ENCODE peak calls at places on chromosomes 1 and 21, in five cellular contexts. P, A, Y, Z and K are unnamed samples.
A peak's percentile ranks its signal among the peaks of the same experiment; 100 is the strongest.

GRCh38 chr1:159983681-159984080 is 29.6 kb upstream of the SLAMF9 start:
- DNase-seq in Y (no peak), Z (no peak), A (no peak), P (no peak), K (no peak)

GRCh38 chr1:19013826-19014548 is 57.5 kb upstream of the IFFO2 start:
- DNase-seq in Y (no peak), P (no peak), A (no peak), Z (no peak), K (no peak)

GRCh38 chr1:35120458-35121133 is 41.4 kb downstream of the ZMYM1 start:
- DNase-seq in Y (no peak), P (peak; percentile 15), A (peak; percentile 2), Z (no peak), K (no peak)

GRCh38 chr1:201941420-201942128 is 4.8 kb downstream of the LMOD1 start:
- DNase-seq in A (no peak), Y (no peak), Z (no peak), P (no peak), K (no peak)

GRCh38 chr21:38869946-38870345 is 64.2 kb downstream of the ETS2 start:
- DNase-seq in P (no peak), Z (no peak), Y (no peak), A (peak; percentile 71), K (no peak)

GRCh38 chr21:44006017-44006624 is 6.0 kb upstream of the TRAPPC10 start:
- DNase-seq in Z (no peak), A (peak; percentile 90), Y (no peak), P (no peak), K (no peak)

GRCh38 chr1:24416666-24417391 is 1.2 kb downstream of the NIPAL3 start:
- DNase-seq in Z (peak; percentile 16), Y (no peak), P (no peak), A (peak; percentile 100), K (no peak)

GRCh38 chr1:17568014-17568413 is 28.5 kb downstream of the ARHGEF10L start:
- DNase-seq in P (no peak), Y (no peak), A (no peak), Z (no peak), K (no peak)

GRCh38 chr21:19767546-19767945 is 1230.7 kb upstream of the NCAM2 start:
- DNase-seq in Y (no peak), P (no peak), A (no peak), Z (no peak), K (no peak)

GRCh38 chr1:210792703-210793102 is 341.2 kb downstream of the KCNH1 start:
- DNase-seq in Y (no peak), A (peak; percentile 87), Z (no peak), P (no peak), K (no peak)

GRCh38 chr21:45504516-45505415 is 37.5 kb downstream of the SLC19A1 start:
- DNase-seq in Z (no peak), P (peak; percentile 14), A (no peak), Y (no peak), K (no peak)

GRCh38 chr1:223022641-223023473 is 120.2 kb downstream of the TLR5 start:
- DNase-seq in Y (no peak), P (peak; percentile 25), A (no peak), Z (no peak), K (no peak)

GRCh38 chr1:234149217-234149616 is 224.0 kb upstream of the COA6 start:
- DNase-seq in A (peak; percentile 75), P (no peak), Y (no peak), Z (no peak), K (no peak)

GRCh38 chr1:11560061-11560460 is 81.1 kb downstream of the DISP3 start:
- DNase-seq in P (no peak), Y (no peak), Z (no peak), A (no peak), K (no peak)

GRCh38 chr1:83123019-83123418 is 875.9 kb downstream of the TTLL7 start:
- DNase-seq in P (no peak), A (no peak), Z (no peak), Y (no peak), K (no peak)
- H3K9me3 ChIP-seq in P (no peaks in the 10 kb centered on the region), A (peaks cover 2% of the 10 kb centered on the region), Z (no peaks in the 10 kb centered on the region), Y (no peaks in the 10 kb centered on the region), K (no peaks in the 10 kb centered on the region)

GRCh38 chr1:248696261-248696660 is 6.3 kb downstream of the OR14I1 start:
- DNase-seq in Y (no peak), Z (no peak), A (no peak), P (no peak), K (no peak)
- H3K9me3 ChIP-seq in Y (no peaks in the 10 kb centered on the region), Z (no peaks in the 10 kb centered on the region), A (peaks cover 24% of the 10 kb centered on the region), P (peaks cover 7% of the 10 kb centered on the region), K (no peaks in the 10 kb centered on the region)

GRCh38 chr1:93695411-93696005 is 13.9 kb upstream of the BCAR3 start:
- DNase-seq in A (no peak), Z (no peak), P (no peak), Y (no peak), K (no peak)

GRCh38 chr1:93701619-93702018 is 20.0 kb upstream of the BCAR3 start:
- DNase-seq in Y (no peak), A (peak; percentile 99), Z (no peak), P (no peak), K (no peak)

GRCh38 chr1:93699676-93700168 is 18.1 kb upstream of the BCAR3 start:
- DNase-seq in Z (no peak), P (no peak), Y (no peak), A (no peak), K (no peak)

GRCh38 chr1:93700532-93701469 is 19.2 kb upstream of the BCAR3 start:
- DNase-seq in P (no peak), Y (no peak), A (no peak), Z (no peak), K (no peak)

DNA sequence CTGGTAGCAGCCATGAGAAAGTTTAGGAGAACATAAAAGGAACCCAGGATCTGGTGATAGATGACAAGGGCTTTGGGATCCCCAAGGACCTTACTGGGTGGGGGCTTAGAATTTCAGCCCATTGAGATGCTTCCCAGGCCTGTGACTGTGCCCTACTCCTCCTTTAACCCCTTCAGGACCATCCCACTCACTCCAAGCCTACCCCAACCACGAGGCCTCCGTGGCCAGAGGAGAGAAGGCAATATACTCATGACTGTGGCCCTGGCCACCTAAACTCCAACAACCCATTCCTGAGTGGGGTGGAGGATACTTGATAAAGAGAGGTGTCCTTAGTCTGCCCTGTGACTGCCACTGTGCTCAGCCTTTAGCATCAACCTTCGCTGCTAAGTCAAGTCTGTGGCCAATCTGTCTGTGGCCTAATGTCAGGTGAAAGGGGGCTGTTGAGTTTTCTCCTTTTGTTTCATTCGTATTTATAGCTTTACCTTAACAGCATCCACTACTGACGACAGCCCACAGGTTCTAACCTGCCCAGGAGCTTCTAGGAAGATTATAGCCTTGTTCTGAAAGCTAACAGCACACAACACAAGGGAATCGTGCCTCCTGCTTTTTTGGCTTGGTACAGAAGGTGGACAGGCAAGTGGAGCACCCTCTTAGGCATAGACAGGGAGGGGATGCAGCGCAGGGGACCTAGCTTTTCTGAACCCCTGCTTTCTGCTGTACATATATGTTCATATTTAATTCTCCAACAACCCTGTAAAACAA is 16.9 kb upstream of the BCAR3 start:
- DNase-seq in Y (no peak), Z (no peak), A (no peak), P (no peak), K (no peak)
- H3K9me3 ChIP-seq in Y (no peaks in the 10 kb centered on the region), Z (no peaks in the 10 kb centered on the region), A (no peaks in the 10 kb centered on the region), P (no peaks in the 10 kb centered on the region), K (no peaks in the 10 kb centered on the region)

DNA sequence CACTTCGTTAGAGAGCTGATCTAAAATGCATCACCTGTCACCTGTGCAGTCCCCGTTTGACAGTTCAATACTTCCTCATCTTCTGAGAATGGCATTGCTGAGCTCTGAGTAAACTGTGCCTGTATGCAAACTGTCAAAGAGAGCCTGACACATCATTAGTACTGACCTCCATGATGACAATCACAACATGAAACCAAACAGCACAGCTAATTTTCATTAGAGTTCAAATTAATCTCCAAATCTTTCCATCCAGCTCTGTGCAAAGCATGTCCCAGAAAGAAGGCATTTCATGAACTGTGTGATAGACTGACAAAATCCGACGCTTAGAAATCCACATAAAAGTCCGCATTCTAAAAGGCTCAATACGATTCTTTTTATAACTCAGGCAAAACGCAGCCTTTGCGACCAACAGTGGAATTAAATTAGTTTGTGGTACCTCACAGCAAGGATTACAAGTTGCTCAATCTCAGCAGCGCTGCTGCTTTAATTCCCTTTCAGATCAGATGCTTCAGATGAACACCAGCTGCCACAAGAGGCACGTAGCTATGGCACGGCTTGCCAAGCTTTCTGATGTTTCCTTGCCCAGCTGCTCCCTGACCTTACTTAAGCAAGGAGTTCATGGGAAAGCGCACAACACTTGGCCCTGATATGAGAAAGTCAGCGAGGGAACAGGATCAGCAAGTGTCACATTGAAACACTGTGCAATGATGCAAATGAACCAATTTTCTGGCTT is 765.5 kb upstream of the PRMT6 start:
- DNase-seq in Y (no peak), Z (no peak), P (no peak), A (no peak), K (no peak)
- H3K9me3 ChIP-seq in Y (no peaks in the 10 kb centered on the region), Z (no peaks in the 10 kb centered on the region), P (no peaks in the 10 kb centered on the region), A (peaks cover 7% of the 10 kb centered on the region), K (no peaks in the 10 kb centered on the region)